ENCODE peak calls at places on chromosomes 11 and 22, in four cellular contexts. D is endothelial cell, N is amniotic stem cell, J is kidney glomerular epithelial cell. Z is an unnamed sample.

GRCh38 chr11:128324531-128325141 is 262.7 kb downstream of the ETS1 start:
- DNase-seq in J (no peak), N (no peak), D (no peak), Z (no peak)

GRCh38 chr11:79390923-79391322 is 49.9 kb downstream of the TENM4 start:
- DNase-seq in J (no peak), N (no peak), D (no peak), Z (no peak)

GRCh38 chr22:37904572-37905533 is 1.2 kb upstream of the MICALL1 start:
- DNase-seq in D (no peak), J (peak), N (peak), Z (no peak)

GRCh38 chr11:72752088-72752914 is at the start of gene ARAP1:
- DNase-seq in D (peak), N (no peak), J (peak), Z (peak)

GRCh38 chr11:10500263-10500601 is 40.8 kb downstream of the RNF141 start:
- DNase-seq in J (no peak), N (no peak), D (no peak), Z (no peak)

GRCh38 chr11:95065336-95065735 is 1.4 kb upstream of the SRSF8 start:
- DNase-seq in N (no peak), J (no peak), D (no peak), Z (no peak)

GRCh38 chr11:47148903-47149535 is 27.7 kb downstream of the ARFGAP2 start:
- DNase-seq in J (no peak), N (no peak), D (no peak), Z (no peak)

GRCh38 chr11:122809861-122810260 is 28.4 kb upstream of the CRTAM start:
- DNase-seq in N (no peak), J (no peak), D (no peak), Z (no peak)

GRCh38 chr22:45931042-45931441 is 45.9 kb downstream of the WNT7B start:
- DNase-seq in N (no peak), J (no peak), D (no peak), Z (no peak)

GRCh38 chr11:126317681-126318641 is 14.1 kb downstream of the DCPS start:
- DNase-seq in D (no peak), J (no peak), N (peak), Z (no peak)

GRCh38 chr22:25843660-25844275 is 101.8 kb downstream of the MYO18B start:
- DNase-seq in D (no peak), J (no peak), N (no peak), Z (no peak)

GRCh38 chr22:26597480-26597879 is 7.5 kb upstream of the TPST2 start:
- DNase-seq in J (no peak), D (no peak), N (no peak), Z (no peak)

GRCh38 chr11:110573411-110573810 is 138.8 kb downstream of the ARHGAP20 start:
- DNase-seq in D (no peak), N (no peak), J (no peak), Z (no peak)

GRCh38 chr11:92219476-92219875 is 5.1 kb upstream of the FAT3 start:
- DNase-seq in D (no peak), J (no peak), N (no peak), Z (no peak)

GRCh38 chr11:69684651-69685050 is 9.5 kb upstream of the LTO1 start:
- DNase-seq in J (no peak), N (no peak), D (no peak), Z (no peak)

GRCh38 chr22:27775087-27775697 is 26.4 kb downstream of the MN1 start:
- DNase-seq in D (no peak), N (no peak), J (no peak), Z (no peak)

GRCh38 chr11:11263238-11264030 is 89.6 kb downstream of the CSNK2A3 start:
- DNase-seq in D (peak), J (peak), N (no peak), Z (no peak)

Z was measured in progenitor cell of endocrine pancreas.